ENCODE peak calls at places on chromosomes 5 and 9, in seven cellular contexts. P, Q, V, A, G, M and N are unnamed samples.
A peak's percentile ranks its signal among the peaks of the same experiment; 100 is the strongest.

GRCh38 chr5:34501033-34501432 is 155.1 kb upstream of the RAI14 start:
- DNase-seq in Q (no peak), P (no peak), G (no peak), A (no peak), V (no peak), M (no peak), N (peak; percentile 23)

GRCh38 chr5:115490601-115491000 is 54.0 kb downstream of the FEM1C start:
- DNase-seq in P (no peak), M (no peak), A (peak; percentile 5), Q (no peak), V (no peak), G (no peak), N (no peak)

GRCh38 chr9:114140401-114140800 is 14.9 kb upstream of the COL27A1 start:
- DNase-seq in Q (no peak), V (no peak), M (no peak), P (no peak), G (no peak), A (no peak), N (no peak)

GRCh38 chr5:131735393-131735792 is 61.4 kb downstream of the FNIP1 start:
- DNase-seq in P (no peak), A (no peak), G (no peak), M (no peak), Q (no peak), V (no peak), N (no peak)

GRCh38 chr5:158084292-158084691 is 225.3 kb upstream of the CLINT1 start:
- DNase-seq in M (peak; percentile 75), Q (no peak), G (peak; percentile 62), A (no peak), P (no peak), V (no peak), N (no peak)

GRCh38 chr5:179731791-179732411 is 721 bp upstream of the MAML1 start:
- DNase-seq in V (peak; percentile 69), A (no peak), P (no peak), Q (peak; percentile 77), G (peak; percentile 89), M (peak; percentile 86), N (peak; percentile 87)

GRCh38 chr9:14400658-14400995 is 86.7 kb upstream of the NFIB start:
- DNase-seq in P (peak; percentile 90), V (peak; percentile 80), M (peak; percentile 75), Q (no peak), G (peak; percentile 66), A (no peak), N (peak; percentile 98)

GRCh38 chr5:166370928-166371690 is 1920.3 kb upstream of the WWC1 start:
- DNase-seq in Q (no peak), P (no peak), V (no peak), A (no peak), M (no peak), G (peak; percentile 62), N (peak; percentile 14)

GRCh38 chr9:24698864-24699518 is 153.3 kb upstream of the IZUMO3 start:
- DNase-seq in A (no peak), V (no peak), G (no peak), Q (no peak), P (no peak), M (no peak), N (no peak)

GRCh38 chr5:171428168-171428658 is 8.8 kb downstream of the FGF18 start:
- DNase-seq in P (no peak), M (no peak), G (no peak), V (peak; percentile 11), Q (no peak), A (no peak), N (no peak)

GRCh38 chr9:98795970-98796363 is 388 bp downstream of the ANKS6 start:
- DNase-seq in A (peak; percentile 42), Q (no peak), V (no peak), G (no peak), P (no peak), M (peak; percentile 6), N (no peak)

DNA sequence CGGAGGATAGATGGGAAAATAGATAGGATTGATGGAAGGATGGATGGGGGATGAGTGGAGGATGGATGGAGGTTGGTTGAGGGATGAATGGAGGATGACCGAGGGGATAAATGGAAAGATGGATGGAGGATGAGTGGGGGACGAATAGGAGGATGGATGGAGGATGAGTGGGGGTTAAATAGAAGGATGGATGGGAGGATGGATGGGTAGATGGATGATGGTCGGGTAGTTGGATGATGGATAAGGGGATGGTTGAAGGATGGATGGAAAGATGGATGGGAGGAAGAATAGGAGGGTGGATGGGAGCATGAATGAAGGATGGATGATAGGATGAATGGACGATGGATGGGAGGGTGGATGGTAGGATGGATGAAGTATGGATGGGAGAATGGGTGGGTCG is 219.3 kb upstream of the IER5L start:
- DNase-seq in P (no peak), V (no peak), G (no peak), M (no peak), A (no peak), Q (no peak), N (no peak)
- H3K4me3 ChIP-seq in P (no peak overlapping the region), V (no peak overlapping the region), G (no peak overlapping the region), M (no peak overlapping the region), A (no peak overlapping the region), Q (no peak overlapping the region), N (no peak overlapping the region)

GRCh38 chr9:124392855-124393460 is 22.3 kb downstream of the PSMB7 start:
- DNase-seq in Q (no peak), A (peak; percentile 42), V (no peak), M (peak; percentile 83), P (peak; percentile 75), G (peak; percentile 38), N (peak; percentile 60)
- TF ChIP-seq CTCF in Q (no peak), A (peak; percentile 61), V (no peak), M (peak; percentile 60), P (peak; percentile 55), G (peak; percentile 49), N (peak; percentile 42)

GRCh38 chr5:150945947-150946346 is 41.2 kb upstream of the ZNF300 start:
- DNase-seq in V (no peak), G (no peak), M (peak; percentile 6), Q (no peak), A (no peak), P (no peak), N (peak; percentile 35)

GRCh38 chr5:150948539-150948938 is 43.8 kb upstream of the ZNF300 start:
- DNase-seq in V (no peak), A (no peak), M (no peak), P (no peak), Q (no peak), G (no peak), N (no peak)

GRCh38 chr5:150946351-150946905 is 41.6 kb upstream of the ZNF300 start:
- DNase-seq in A (no peak), P (peak; percentile 88), G (peak; percentile 92), V (peak; percentile 94), Q (no peak), M (peak; percentile 82), N (peak; percentile 95)

DNA sequence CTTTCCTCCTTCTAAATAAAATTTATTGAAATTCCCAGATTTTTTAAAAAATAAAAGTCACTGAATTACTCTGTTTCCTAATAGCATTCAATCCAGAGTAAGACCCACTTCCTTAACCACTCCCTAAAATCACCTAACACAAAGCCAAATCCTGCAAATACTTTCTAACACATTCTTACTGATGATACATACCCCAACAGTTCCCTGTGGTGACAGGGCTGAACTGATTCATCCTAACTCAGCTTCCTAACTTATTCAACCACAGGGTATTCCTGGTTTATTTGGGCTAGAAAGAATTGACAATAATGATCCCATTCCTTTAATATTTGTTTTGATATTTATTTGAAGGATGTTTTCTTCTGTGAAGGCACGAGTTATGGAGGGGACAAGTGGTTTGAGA is 40.7 kb upstream of the ZNF300 start:
- DNase-seq in V (no peak), Q (no peak), G (no peak), A (no peak), P (no peak), M (peak; percentile 32), N (peak; percentile 66)
- H3K4me3 ChIP-seq in V (peak overlapping the region; percentile 57), Q (no peak overlapping the region), G (peak overlapping the region; percentile 66), A (no peak overlapping the region), P (peak overlapping the region; percentile 85), M (no peak overlapping the region), N (peak overlapping the region; percentile 66)

GRCh38 chr9:133342083-133342406 is 5.9 kb downstream of the MED22 start:
- DNase-seq in P (no peak), G (no peak), A (no peak), M (no peak), V (no peak), Q (no peak), N (no peak)

GRCh38 chr9:133344071-133344470 is 3.9 kb downstream of the MED22 start:
- DNase-seq in Q (no peak), M (no peak), P (no peak), V (no peak), A (no peak), G (no peak), N (no peak)

GRCh38 chr9:133341369-133342082 is 5.5 kb upstream of the SURF6 start:
- DNase-seq in M (no peak), V (peak; percentile 82), A (no peak), Q (no peak), P (no peak), G (no peak), N (no peak)

GRCh38 chr9:133340916-133341315 is 4.9 kb upstream of the SURF6 start:
- DNase-seq in G (no peak), A (no peak), V (no peak), M (no peak), Q (no peak), P (no peak), N (no peak)

GRCh38 chr9:133342570-133342969 is 5.4 kb downstream of the MED22 start:
- DNase-seq in V (no peak), M (no peak), Q (no peak), G (no peak), P (no peak), A (no peak), N (no peak)
- TF ChIP-seq CTCF in V (no peak), M (peak; percentile 15), Q (no peak), G (no peak), P (peak; percentile 35), A (no peak), N (peak; percentile 30)

DNA sequence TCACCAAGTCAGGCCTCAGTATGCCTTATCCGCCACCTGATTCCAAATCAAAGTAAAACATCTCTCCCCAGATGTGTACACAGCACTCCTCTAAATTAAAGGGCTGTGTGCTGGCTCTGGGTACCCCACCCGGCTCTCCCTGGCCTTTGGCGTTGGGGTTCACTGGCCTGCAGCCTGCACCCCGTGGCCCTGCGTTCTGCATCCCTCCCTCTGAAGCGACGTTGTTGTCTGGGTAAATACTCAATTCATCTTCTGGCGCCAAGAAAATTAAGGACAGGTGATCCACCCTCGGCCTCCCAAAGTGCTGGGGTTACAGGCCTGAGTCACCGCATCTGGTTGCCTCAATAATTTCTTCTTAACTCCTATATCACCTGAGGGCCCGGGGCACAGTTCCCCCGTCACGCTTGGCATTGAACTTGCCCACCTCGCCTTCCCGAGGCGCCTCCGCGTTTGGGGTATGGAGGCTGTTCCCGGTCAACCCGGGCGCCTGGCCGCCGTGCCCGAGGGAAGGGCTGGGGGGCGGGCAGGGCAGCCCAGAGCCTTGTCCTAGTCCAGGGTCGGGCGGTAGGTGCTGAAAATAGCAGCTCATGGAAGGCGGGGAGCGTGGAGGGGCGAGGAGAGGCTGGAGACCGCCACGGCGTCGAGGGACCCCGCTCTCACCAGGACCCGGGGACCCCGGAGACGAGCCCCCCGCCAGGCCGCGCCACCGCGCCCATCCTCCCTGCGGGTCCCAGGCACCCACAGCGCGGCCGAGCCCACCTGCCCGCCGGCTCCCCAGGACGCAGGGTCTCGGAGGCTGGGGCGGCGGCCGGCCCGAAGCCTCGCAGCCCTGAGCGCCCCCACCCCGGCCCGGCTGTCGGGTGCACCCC is 531 bp downstream of the ABO start:
- DNase-seq in P (no peak), A (no peak), V (no peak), M (no peak), G (no peak), Q (no peak), N (no peak)
- H3K4me3 ChIP-seq in P (no peak overlapping the region), A (peak overlapping the region; percentile 24), V (peak overlapping the region; percentile 41), M (no peak overlapping the region), G (no peak overlapping the region), Q (no peak overlapping the region), N (no peak overlapping the region)

GRCh38 chr5:141345327-141345726 is 1.7 kb downstream of the PCDHGA3 start:
- DNase-seq in A (no peak), Q (no peak), V (no peak), M (no peak), P (no peak), G (no peak), N (no peak)
- TF ChIP-seq CTCF in A (no peak), Q (no peak), V (no peak), M (no peak), P (no peak), G (no peak), N (no peak)